ENCODE peak calls at places on chromosomes 3 and 15, in seven cellular contexts. One of them, this sample, is unnamed.

GRCh38 chr3:147616998-147617619 is 207.9 kb downstream of the ZIC1 start:
- DNase-seq in activated effector memory CD4-positive, alpha-beta T cell treated with anti-CD3 and anti-CD28 coated beads, Interleukin-2, amount 50 U/mL, for 16 hours: no peak
- DNase-seq in T-helper 9 cell: no peak
- DNase-seq in activated T-helper 1 cell treated with anti-CD3 and anti-CD28 coated beads, Interleukin-12 subunit alpha, Interleukin-12 subunit beta, Interleukin-2, Interleukin-4 antibody, amounts not matched to agents 30 ng/mL and 10 ng/mL and 1 ng/mL, durations not matched to agents 14 hours and 24 hours and 36 hours: no peak
- DNase-seq in stimulated activated CD4-positive, alpha-beta T cell treated with anti-CD3 and anti-CD28 coated beads, Interleukin-1b, Interleukin-23, amount 100 ng/mL, for 24 hours: no peak
- DNase-seq in activated T-cell treated with anti-CD3 and anti-CD28 coated beads, Interleukin-2, amount 50 U/mL, for 24 hours: no peak
- DNase-seq in cerebellar cortex: peak
- DNase-seq in this sample: no peak

GRCh38 chr3:69420781-69421520 is 35.1 kb upstream of the FRMD4B start:
- DNase-seq in activated effector memory CD4-positive, alpha-beta T cell treated with anti-CD3 and anti-CD28 coated beads, Interleukin-2, amount 50 U/mL, for 16 hours: no peak
- DNase-seq in T-helper 9 cell: no peak
- DNase-seq in activated T-helper 1 cell treated with anti-CD3 and anti-CD28 coated beads, Interleukin-12 subunit alpha, Interleukin-12 subunit beta, Interleukin-2, Interleukin-4 antibody, amounts not matched to agents 30 ng/mL and 10 ng/mL and 1 ng/mL, durations not matched to agents 14 hours and 24 hours and 36 hours: no peak
- DNase-seq in stimulated activated CD4-positive, alpha-beta T cell treated with anti-CD3 and anti-CD28 coated beads, Interleukin-1b, Interleukin-23, amount 100 ng/mL, for 24 hours: no peak
- DNase-seq in activated T-cell treated with anti-CD3 and anti-CD28 coated beads, Interleukin-2, amount 50 U/mL, for 24 hours: no peak
- DNase-seq in cerebellar cortex: no peak
- DNase-seq in this sample: peak

GRCh38 chr3:55828712-55829111 is 341.6 kb upstream of the WNT5A start:
- DNase-seq in activated effector memory CD4-positive, alpha-beta T cell treated with anti-CD3 and anti-CD28 coated beads, Interleukin-2, amount 50 U/mL, for 16 hours: no peak
- DNase-seq in T-helper 9 cell: no peak
- DNase-seq in activated T-helper 1 cell treated with anti-CD3 and anti-CD28 coated beads, Interleukin-12 subunit alpha, Interleukin-12 subunit beta, Interleukin-2, Interleukin-4 antibody, amounts not matched to agents 30 ng/mL and 10 ng/mL and 1 ng/mL, durations not matched to agents 14 hours and 24 hours and 36 hours: no peak
- DNase-seq in stimulated activated CD4-positive, alpha-beta T cell treated with anti-CD3 and anti-CD28 coated beads, Interleukin-1b, Interleukin-23, amount 100 ng/mL, for 24 hours: no peak
- DNase-seq in activated T-cell treated with anti-CD3 and anti-CD28 coated beads, Interleukin-2, amount 50 U/mL, for 24 hours: no peak
- DNase-seq in cerebellar cortex: no peak
- DNase-seq in this sample: no peak

GRCh38 chr3:112132975-112133448 is at the start of gene GCSAM:
- DNase-seq in activated effector memory CD4-positive, alpha-beta T cell treated with anti-CD3 and anti-CD28 coated beads, Interleukin-2, amount 50 U/mL, for 16 hours: peak
- DNase-seq in T-helper 9 cell: peak
- DNase-seq in activated T-helper 1 cell treated with anti-CD3 and anti-CD28 coated beads, Interleukin-12 subunit alpha, Interleukin-12 subunit beta, Interleukin-2, Interleukin-4 antibody, amounts not matched to agents 30 ng/mL and 10 ng/mL and 1 ng/mL, durations not matched to agents 14 hours and 24 hours and 36 hours: peak
- DNase-seq in stimulated activated CD4-positive, alpha-beta T cell treated with anti-CD3 and anti-CD28 coated beads, Interleukin-1b, Interleukin-23, amount 100 ng/mL, for 24 hours: no peak
- DNase-seq in activated T-cell treated with anti-CD3 and anti-CD28 coated beads, Interleukin-2, amount 50 U/mL, for 24 hours: peak
- DNase-seq in cerebellar cortex: no peak
- DNase-seq in this sample: peak

GRCh38 chr15:64651573-64652260 is 123.7 kb downstream of the RBPMS2 start:
- DNase-seq in activated effector memory CD4-positive, alpha-beta T cell treated with anti-CD3 and anti-CD28 coated beads, Interleukin-2, amount 50 U/mL, for 16 hours: peak
- DNase-seq in T-helper 9 cell: peak
- DNase-seq in activated T-helper 1 cell treated with anti-CD3 and anti-CD28 coated beads, Interleukin-12 subunit alpha, Interleukin-12 subunit beta, Interleukin-2, Interleukin-4 antibody, amounts not matched to agents 30 ng/mL and 10 ng/mL and 1 ng/mL, durations not matched to agents 14 hours and 24 hours and 36 hours: peak
- DNase-seq in stimulated activated CD4-positive, alpha-beta T cell treated with anti-CD3 and anti-CD28 coated beads, Interleukin-1b, Interleukin-23, amount 100 ng/mL, for 24 hours: peak
- DNase-seq in activated T-cell treated with anti-CD3 and anti-CD28 coated beads, Interleukin-2, amount 50 U/mL, for 24 hours: peak
- DNase-seq in cerebellar cortex: no peak
- DNase-seq in this sample: no peak

GRCh38 chr3:181432992-181433391 is 278.7 kb upstream of the SOX2 start:
- DNase-seq in activated effector memory CD4-positive, alpha-beta T cell treated with anti-CD3 and anti-CD28 coated beads, Interleukin-2, amount 50 U/mL, for 16 hours: no peak
- DNase-seq in T-helper 9 cell: no peak
- DNase-seq in activated T-helper 1 cell treated with anti-CD3 and anti-CD28 coated beads, Interleukin-12 subunit alpha, Interleukin-12 subunit beta, Interleukin-2, Interleukin-4 antibody, amounts not matched to agents 30 ng/mL and 10 ng/mL and 1 ng/mL, durations not matched to agents 14 hours and 24 hours and 36 hours: no peak
- DNase-seq in stimulated activated CD4-positive, alpha-beta T cell treated with anti-CD3 and anti-CD28 coated beads, Interleukin-1b, Interleukin-23, amount 100 ng/mL, for 24 hours: no peak
- DNase-seq in activated T-cell treated with anti-CD3 and anti-CD28 coated beads, Interleukin-2, amount 50 U/mL, for 24 hours: no peak
- DNase-seq in cerebellar cortex: no peak
- DNase-seq in this sample: no peak

GRCh38 chr3:191358929-191359328 is 28.6 kb upstream of the UTS2B start:
- DNase-seq in activated effector memory CD4-positive, alpha-beta T cell treated with anti-CD3 and anti-CD28 coated beads, Interleukin-2, amount 50 U/mL, for 16 hours: no peak
- DNase-seq in T-helper 9 cell: no peak
- DNase-seq in activated T-helper 1 cell treated with anti-CD3 and anti-CD28 coated beads, Interleukin-12 subunit alpha, Interleukin-12 subunit beta, Interleukin-2, Interleukin-4 antibody, amounts not matched to agents 30 ng/mL and 10 ng/mL and 1 ng/mL, durations not matched to agents 14 hours and 24 hours and 36 hours: no peak
- DNase-seq in stimulated activated CD4-positive, alpha-beta T cell treated with anti-CD3 and anti-CD28 coated beads, Interleukin-1b, Interleukin-23, amount 100 ng/mL, for 24 hours: no peak
- DNase-seq in activated T-cell treated with anti-CD3 and anti-CD28 coated beads, Interleukin-2, amount 50 U/mL, for 24 hours: no peak
- DNase-seq in cerebellar cortex: no peak
- DNase-seq in this sample: no peak

GRCh38 chr15:72685925-72686794 is at the start of the genes BBS4 and HIGD2B:
- DNase-seq in activated effector memory CD4-positive, alpha-beta T cell treated with anti-CD3 and anti-CD28 coated beads, Interleukin-2, amount 50 U/mL, for 16 hours: peak
- DNase-seq in T-helper 9 cell: peak
- DNase-seq in activated T-helper 1 cell treated with anti-CD3 and anti-CD28 coated beads, Interleukin-12 subunit alpha, Interleukin-12 subunit beta, Interleukin-2, Interleukin-4 antibody, amounts not matched to agents 30 ng/mL and 10 ng/mL and 1 ng/mL, durations not matched to agents 14 hours and 24 hours and 36 hours: peak
- DNase-seq in stimulated activated CD4-positive, alpha-beta T cell treated with anti-CD3 and anti-CD28 coated beads, Interleukin-1b, Interleukin-23, amount 100 ng/mL, for 24 hours: peak
- DNase-seq in activated T-cell treated with anti-CD3 and anti-CD28 coated beads, Interleukin-2, amount 50 U/mL, for 24 hours: peak
- DNase-seq in cerebellar cortex: peak
- DNase-seq in this sample: peak

GRCh38 chr3:159907828-159908227 is 80.8 kb upstream of the IL12A start:
- DNase-seq in activated effector memory CD4-positive, alpha-beta T cell treated with anti-CD3 and anti-CD28 coated beads, Interleukin-2, amount 50 U/mL, for 16 hours: no peak
- DNase-seq in T-helper 9 cell: no peak
- DNase-seq in activated T-helper 1 cell treated with anti-CD3 and anti-CD28 coated beads, Interleukin-12 subunit alpha, Interleukin-12 subunit beta, Interleukin-2, Interleukin-4 antibody, amounts not matched to agents 30 ng/mL and 10 ng/mL and 1 ng/mL, durations not matched to agents 14 hours and 24 hours and 36 hours: no peak
- DNase-seq in stimulated activated CD4-positive, alpha-beta T cell treated with anti-CD3 and anti-CD28 coated beads, Interleukin-1b, Interleukin-23, amount 100 ng/mL, for 24 hours: no peak
- DNase-seq in activated T-cell treated with anti-CD3 and anti-CD28 coated beads, Interleukin-2, amount 50 U/mL, for 24 hours: no peak
- DNase-seq in cerebellar cortex: no peak
- DNase-seq in this sample: no peak

GRCh38 chr3:140432176-140432753 is 245.6 kb upstream of the TRIM42 start:
- DNase-seq in activated effector memory CD4-positive, alpha-beta T cell treated with anti-CD3 and anti-CD28 coated beads, Interleukin-2, amount 50 U/mL, for 16 hours: no peak
- DNase-seq in T-helper 9 cell: no peak
- DNase-seq in activated T-helper 1 cell treated with anti-CD3 and anti-CD28 coated beads, Interleukin-12 subunit alpha, Interleukin-12 subunit beta, Interleukin-2, Interleukin-4 antibody, amounts not matched to agents 30 ng/mL and 10 ng/mL and 1 ng/mL, durations not matched to agents 14 hours and 24 hours and 36 hours: no peak
- DNase-seq in stimulated activated CD4-positive, alpha-beta T cell treated with anti-CD3 and anti-CD28 coated beads, Interleukin-1b, Interleukin-23, amount 100 ng/mL, for 24 hours: no peak
- DNase-seq in activated T-cell treated with anti-CD3 and anti-CD28 coated beads, Interleukin-2, amount 50 U/mL, for 24 hours: no peak
- DNase-seq in cerebellar cortex: no peak
- DNase-seq in this sample: no peak

GRCh38 chr3:13300546-13301294 is 119.4 kb downstream of the NUP210 start:
- DNase-seq in activated effector memory CD4-positive, alpha-beta T cell treated with anti-CD3 and anti-CD28 coated beads, Interleukin-2, amount 50 U/mL, for 16 hours: no peak
- DNase-seq in T-helper 9 cell: no peak
- DNase-seq in activated T-helper 1 cell treated with anti-CD3 and anti-CD28 coated beads, Interleukin-12 subunit alpha, Interleukin-12 subunit beta, Interleukin-2, Interleukin-4 antibody, amounts not matched to agents 30 ng/mL and 10 ng/mL and 1 ng/mL, durations not matched to agents 14 hours and 24 hours and 36 hours: no peak
- DNase-seq in stimulated activated CD4-positive, alpha-beta T cell treated with anti-CD3 and anti-CD28 coated beads, Interleukin-1b, Interleukin-23, amount 100 ng/mL, for 24 hours: no peak
- DNase-seq in activated T-cell treated with anti-CD3 and anti-CD28 coated beads, Interleukin-2, amount 50 U/mL, for 24 hours: no peak
- DNase-seq in cerebellar cortex: no peak
- DNase-seq in this sample: no peak

GRCh38 chr3:86991482-86991815 is 500 bp upstream of the VGLL3 start:
- DNase-seq in activated effector memory CD4-positive, alpha-beta T cell treated with anti-CD3 and anti-CD28 coated beads, Interleukin-2, amount 50 U/mL, for 16 hours: no peak
- DNase-seq in T-helper 9 cell: no peak
- DNase-seq in activated T-helper 1 cell treated with anti-CD3 and anti-CD28 coated beads, Interleukin-12 subunit alpha, Interleukin-12 subunit beta, Interleukin-2, Interleukin-4 antibody, amounts not matched to agents 30 ng/mL and 10 ng/mL and 1 ng/mL, durations not matched to agents 14 hours and 24 hours and 36 hours: no peak
- DNase-seq in stimulated activated CD4-positive, alpha-beta T cell treated with anti-CD3 and anti-CD28 coated beads, Interleukin-1b, Interleukin-23, amount 100 ng/mL, for 24 hours: no peak
- DNase-seq in activated T-cell treated with anti-CD3 and anti-CD28 coated beads, Interleukin-2, amount 50 U/mL, for 24 hours: no peak
- DNase-seq in cerebellar cortex: no peak
- DNase-seq in this sample: no peak

GRCh38 chr3:46667657-46668056 is 25.8 kb downstream of the ALS2CL start:
- DNase-seq in activated effector memory CD4-positive, alpha-beta T cell treated with anti-CD3 and anti-CD28 coated beads, Interleukin-2, amount 50 U/mL, for 16 hours: no peak
- DNase-seq in T-helper 9 cell: no peak
- DNase-seq in activated T-helper 1 cell treated with anti-CD3 and anti-CD28 coated beads, Interleukin-12 subunit alpha, Interleukin-12 subunit beta, Interleukin-2, Interleukin-4 antibody, amounts not matched to agents 30 ng/mL and 10 ng/mL and 1 ng/mL, durations not matched to agents 14 hours and 24 hours and 36 hours: no peak
- DNase-seq in stimulated activated CD4-positive, alpha-beta T cell treated with anti-CD3 and anti-CD28 coated beads, Interleukin-1b, Interleukin-23, amount 100 ng/mL, for 24 hours: no peak
- DNase-seq in activated T-cell treated with anti-CD3 and anti-CD28 coated beads, Interleukin-2, amount 50 U/mL, for 24 hours: peak
- DNase-seq in cerebellar cortex: no peak
- DNase-seq in this sample: peak

GRCh38 chr15:60757831-60758570 is 279.1 kb upstream of the ICE2 start:
- DNase-seq in activated effector memory CD4-positive, alpha-beta T cell treated with anti-CD3 and anti-CD28 coated beads, Interleukin-2, amount 50 U/mL, for 16 hours: no peak
- DNase-seq in T-helper 9 cell: no peak
- DNase-seq in activated T-helper 1 cell treated with anti-CD3 and anti-CD28 coated beads, Interleukin-12 subunit alpha, Interleukin-12 subunit beta, Interleukin-2, Interleukin-4 antibody, amounts not matched to agents 30 ng/mL and 10 ng/mL and 1 ng/mL, durations not matched to agents 14 hours and 24 hours and 36 hours: no peak
- DNase-seq in stimulated activated CD4-positive, alpha-beta T cell treated with anti-CD3 and anti-CD28 coated beads, Interleukin-1b, Interleukin-23, amount 100 ng/mL, for 24 hours: no peak
- DNase-seq in activated T-cell treated with anti-CD3 and anti-CD28 coated beads, Interleukin-2, amount 50 U/mL, for 24 hours: no peak
- DNase-seq in cerebellar cortex: peak
- DNase-seq in this sample: no peak

GRCh38 chr3:138465927-138466326 is 31.5 kb downstream of the ESYT3 start:
- DNase-seq in activated effector memory CD4-positive, alpha-beta T cell treated with anti-CD3 and anti-CD28 coated beads, Interleukin-2, amount 50 U/mL, for 16 hours: no peak
- DNase-seq in T-helper 9 cell: no peak
- DNase-seq in activated T-helper 1 cell treated with anti-CD3 and anti-CD28 coated beads, Interleukin-12 subunit alpha, Interleukin-12 subunit beta, Interleukin-2, Interleukin-4 antibody, amounts not matched to agents 30 ng/mL and 10 ng/mL and 1 ng/mL, durations not matched to agents 14 hours and 24 hours and 36 hours: no peak
- DNase-seq in stimulated activated CD4-positive, alpha-beta T cell treated with anti-CD3 and anti-CD28 coated beads, Interleukin-1b, Interleukin-23, amount 100 ng/mL, for 24 hours: no peak
- DNase-seq in activated T-cell treated with anti-CD3 and anti-CD28 coated beads, Interleukin-2, amount 50 U/mL, for 24 hours: no peak
- DNase-seq in cerebellar cortex: no peak
- DNase-seq in this sample: no peak

GRCh38 chr3:141011511-141012262 is 39.5 kb upstream of the SPSB4 start:
- DNase-seq in activated effector memory CD4-positive, alpha-beta T cell treated with anti-CD3 and anti-CD28 coated beads, Interleukin-2, amount 50 U/mL, for 16 hours: peak
- DNase-seq in T-helper 9 cell: peak
- DNase-seq in activated T-helper 1 cell treated with anti-CD3 and anti-CD28 coated beads, Interleukin-12 subunit alpha, Interleukin-12 subunit beta, Interleukin-2, Interleukin-4 antibody, amounts not matched to agents 30 ng/mL and 10 ng/mL and 1 ng/mL, durations not matched to agents 14 hours and 24 hours and 36 hours: peak
- DNase-seq in stimulated activated CD4-positive, alpha-beta T cell treated with anti-CD3 and anti-CD28 coated beads, Interleukin-1b, Interleukin-23, amount 100 ng/mL, for 24 hours: peak
- DNase-seq in activated T-cell treated with anti-CD3 and anti-CD28 coated beads, Interleukin-2, amount 50 U/mL, for 24 hours: peak
- DNase-seq in cerebellar cortex: peak
- DNase-seq in this sample: peak

GRCh38 chr3:66236281-66236680 is 15.5 kb downstream of the SLC25A26 start:
- DNase-seq in activated effector memory CD4-positive, alpha-beta T cell treated with anti-CD3 and anti-CD28 coated beads, Interleukin-2, amount 50 U/mL, for 16 hours: no peak
- DNase-seq in T-helper 9 cell: no peak
- DNase-seq in activated T-helper 1 cell treated with anti-CD3 and anti-CD28 coated beads, Interleukin-12 subunit alpha, Interleukin-12 subunit beta, Interleukin-2, Interleukin-4 antibody, amounts not matched to agents 30 ng/mL and 10 ng/mL and 1 ng/mL, durations not matched to agents 14 hours and 24 hours and 36 hours: no peak
- DNase-seq in stimulated activated CD4-positive, alpha-beta T cell treated with anti-CD3 and anti-CD28 coated beads, Interleukin-1b, Interleukin-23, amount 100 ng/mL, for 24 hours: no peak
- DNase-seq in activated T-cell treated with anti-CD3 and anti-CD28 coated beads, Interleukin-2, amount 50 U/mL, for 24 hours: no peak
- DNase-seq in cerebellar cortex: peak
- DNase-seq in this sample: no peak

GRCh38 chr15:93720607-93721006 is 510.8 kb upstream of the MCTP2 start:
- DNase-seq in activated effector memory CD4-positive, alpha-beta T cell treated with anti-CD3 and anti-CD28 coated beads, Interleukin-2, amount 50 U/mL, for 16 hours: no peak
- DNase-seq in T-helper 9 cell: no peak
- DNase-seq in activated T-helper 1 cell treated with anti-CD3 and anti-CD28 coated beads, Interleukin-12 subunit alpha, Interleukin-12 subunit beta, Interleukin-2, Interleukin-4 antibody, amounts not matched to agents 30 ng/mL and 10 ng/mL and 1 ng/mL, durations not matched to agents 14 hours and 24 hours and 36 hours: no peak
- DNase-seq in stimulated activated CD4-positive, alpha-beta T cell treated with anti-CD3 and anti-CD28 coated beads, Interleukin-1b, Interleukin-23, amount 100 ng/mL, for 24 hours: no peak
- DNase-seq in activated T-cell treated with anti-CD3 and anti-CD28 coated beads, Interleukin-2, amount 50 U/mL, for 24 hours: no peak
- DNase-seq in cerebellar cortex: no peak
- DNase-seq in this sample: no peak

GRCh38 chr3:169391672-169392071 is 271.8 kb downstream of the MECOM start:
- DNase-seq in activated effector memory CD4-positive, alpha-beta T cell treated with anti-CD3 and anti-CD28 coated beads, Interleukin-2, amount 50 U/mL, for 16 hours: no peak
- DNase-seq in T-helper 9 cell: no peak
- DNase-seq in activated T-helper 1 cell treated with anti-CD3 and anti-CD28 coated beads, Interleukin-12 subunit alpha, Interleukin-12 subunit beta, Interleukin-2, Interleukin-4 antibody, amounts not matched to agents 30 ng/mL and 10 ng/mL and 1 ng/mL, durations not matched to agents 14 hours and 24 hours and 36 hours: no peak
- DNase-seq in stimulated activated CD4-positive, alpha-beta T cell treated with anti-CD3 and anti-CD28 coated beads, Interleukin-1b, Interleukin-23, amount 100 ng/mL, for 24 hours: no peak
- DNase-seq in activated T-cell treated with anti-CD3 and anti-CD28 coated beads, Interleukin-2, amount 50 U/mL, for 24 hours: no peak
- DNase-seq in cerebellar cortex: no peak
- DNase-seq in this sample: no peak

GRCh38 chr15:59438891-59439290 is 905 bp downstream of the FAM81A start:
- DNase-seq in activated effector memory CD4-positive, alpha-beta T cell treated with anti-CD3 and anti-CD28 coated beads, Interleukin-2, amount 50 U/mL, for 16 hours: no peak
- DNase-seq in T-helper 9 cell: no peak
- DNase-seq in activated T-helper 1 cell treated with anti-CD3 and anti-CD28 coated beads, Interleukin-12 subunit alpha, Interleukin-12 subunit beta, Interleukin-2, Interleukin-4 antibody, amounts not matched to agents 30 ng/mL and 10 ng/mL and 1 ng/mL, durations not matched to agents 14 hours and 24 hours and 36 hours: no peak
- DNase-seq in stimulated activated CD4-positive, alpha-beta T cell treated with anti-CD3 and anti-CD28 coated beads, Interleukin-1b, Interleukin-23, amount 100 ng/mL, for 24 hours: no peak
- DNase-seq in activated T-cell treated with anti-CD3 and anti-CD28 coated beads, Interleukin-2, amount 50 U/mL, for 24 hours: no peak
- DNase-seq in cerebellar cortex: no peak
- DNase-seq in this sample: no peak

GRCh38 chr15:94105760-94106159 is 125.6 kb upstream of the MCTP2 start:
- DNase-seq in activated effector memory CD4-positive, alpha-beta T cell treated with anti-CD3 and anti-CD28 coated beads, Interleukin-2, amount 50 U/mL, for 16 hours: no peak
- DNase-seq in T-helper 9 cell: no peak
- DNase-seq in activated T-helper 1 cell treated with anti-CD3 and anti-CD28 coated beads, Interleukin-12 subunit alpha, Interleukin-12 subunit beta, Interleukin-2, Interleukin-4 antibody, amounts not matched to agents 30 ng/mL and 10 ng/mL and 1 ng/mL, durations not matched to agents 14 hours and 24 hours and 36 hours: no peak
- DNase-seq in stimulated activated CD4-positive, alpha-beta T cell treated with anti-CD3 and anti-CD28 coated beads, Interleukin-1b, Interleukin-23, amount 100 ng/mL, for 24 hours: no peak
- DNase-seq in activated T-cell treated with anti-CD3 and anti-CD28 coated beads, Interleukin-2, amount 50 U/mL, for 24 hours: no peak
- DNase-seq in cerebellar cortex: no peak
- DNase-seq in this sample: no peak

GRCh38 chr15:40957581-40958051 is 4.3 kb downstream of the CHAC1 start:
- DNase-seq in activated effector memory CD4-positive, alpha-beta T cell treated with anti-CD3 and anti-CD28 coated beads, Interleukin-2, amount 50 U/mL, for 16 hours: no peak
- DNase-seq in T-helper 9 cell: no peak
- DNase-seq in activated T-helper 1 cell treated with anti-CD3 and anti-CD28 coated beads, Interleukin-12 subunit alpha, Interleukin-12 subunit beta, Interleukin-2, Interleukin-4 antibody, amounts not matched to agents 30 ng/mL and 10 ng/mL and 1 ng/mL, durations not matched to agents 14 hours and 24 hours and 36 hours: no peak
- DNase-seq in stimulated activated CD4-positive, alpha-beta T cell treated with anti-CD3 and anti-CD28 coated beads, Interleukin-1b, Interleukin-23, amount 100 ng/mL, for 24 hours: no peak
- DNase-seq in activated T-cell treated with anti-CD3 and anti-CD28 coated beads, Interleukin-2, amount 50 U/mL, for 24 hours: no peak
- DNase-seq in cerebellar cortex: no peak
- DNase-seq in this sample: peak

GRCh38 chr3:127787071-127787490 is 35.2 kb downstream of the MGLL start:
- DNase-seq in activated effector memory CD4-positive, alpha-beta T cell treated with anti-CD3 and anti-CD28 coated beads, Interleukin-2, amount 50 U/mL, for 16 hours: no peak
- DNase-seq in T-helper 9 cell: no peak
- DNase-seq in activated T-helper 1 cell treated with anti-CD3 and anti-CD28 coated beads, Interleukin-12 subunit alpha, Interleukin-12 subunit beta, Interleukin-2, Interleukin-4 antibody, amounts not matched to agents 30 ng/mL and 10 ng/mL and 1 ng/mL, durations not matched to agents 14 hours and 24 hours and 36 hours: no peak
- DNase-seq in stimulated activated CD4-positive, alpha-beta T cell treated with anti-CD3 and anti-CD28 coated beads, Interleukin-1b, Interleukin-23, amount 100 ng/mL, for 24 hours: no peak
- DNase-seq in activated T-cell treated with anti-CD3 and anti-CD28 coated beads, Interleukin-2, amount 50 U/mL, for 24 hours: no peak
- DNase-seq in cerebellar cortex: peak
- DNase-seq in this sample: peak

This sample was measured in tibial artery.